ENCODE peak calls at places on chromosomes 12 and 14, in seven cellular contexts. U is H9, Q is IMR-90, G is mesendoderm, T is mesenchymal stem cell, V is H1, N is trophoblast cell. L is an unnamed sample.
A peak's percentile ranks its signal among the peaks of the same experiment; 100 is the strongest.

GRCh38 chr12:108241961-108242360 is 97.2 kb downstream of the CMKLR1 start:
- DNase-seq in U (no peak), Q (no peak), G (peak; percentile 54), T (no peak), V (no peak), N (no peak), L (no peak)

GRCh38 chr14:92675421-92675820 is 73.0 kb downstream of the LGMN start:
- DNase-seq in U (no peak), Q (no peak), G (no peak), T (no peak), V (no peak), N (no peak), L (no peak)

GRCh38 chr12:69070319-69071090 is 137.5 kb upstream of the CPM start:
- DNase-seq in U (peak; percentile 78), Q (peak; percentile 71), G (peak; percentile 74), T (peak; percentile 64), V (peak; percentile 31), N (peak; percentile 63), L (peak; percentile 56)

GRCh38 chr12:91357381-91357780 is 174.8 kb upstream of the DCN start:
- DNase-seq in U (no peak), Q (no peak), G (no peak), T (no peak), V (no peak), N (no peak), L (no peak)

GRCh38 chr14:85534914-85535313 is 5.0 kb downstream of the FLRT2 start:
- DNase-seq in U (no peak), Q (no peak), G (no peak), T (peak; percentile 28), V (no peak), N (no peak), L (peak; percentile 17)

GRCh38 chr14:51490205-51490604 is 161.5 kb upstream of the FRMD6 start:
- DNase-seq in U (no peak), Q (peak; percentile 83), G (no peak), T (peak; percentile 71), V (no peak), N (no peak), L (no peak)

GRCh38 chr14:95256011-95256775 is 63.5 kb downstream of the CLMN start:
- DNase-seq in U (no peak), Q (no peak), G (no peak), T (no peak), V (no peak), N (no peak), L (no peak)

GRCh38 chr12:128754275-128754674 is 69.5 kb downstream of the SLC15A4 start:
- DNase-seq in U (no peak), Q (no peak), G (no peak), T (no peak), V (no peak), N (no peak), L (no peak)

GRCh38 chr12:77493311-77493710 is 337.4 kb upstream of the NAV3 start:
- DNase-seq in U (no peak), Q (no peak), G (peak; percentile 58), T (no peak), V (no peak), N (no peak), L (no peak)

GRCh38 chr12:100077367-100077766 is 65.3 kb downstream of the BLTP3B start:
- DNase-seq in U (no peak), Q (no peak), G (no peak), T (peak; percentile 5), V (no peak), N (no peak), L (no peak)

GRCh38 chr14:32694795-32695449 is 243.8 kb upstream of the NPAS3 start:
- DNase-seq in U (no peak), Q (no peak), G (no peak), T (no peak), V (no peak), N (no peak), L (no peak)

GRCh38 chr14:68278568-68279436 is 459.2 kb downstream of the RAD51B start:
- DNase-seq in U (no peak), Q (peak; percentile 64), G (peak; percentile 34), T (peak; percentile 90), V (no peak), N (peak; percentile 25), L (no peak)

GRCh38 chr14:100629696-100630095 is 42.5 kb upstream of the BEGAIN start:
- DNase-seq in U (no peak), Q (no peak), G (no peak), T (no peak), V (no peak), N (no peak), L (no peak)

GRCh38 chr12:131443019-131444000 is 267.6 kb upstream of the SFSWAP start:
- DNase-seq in U (peak; percentile 30), Q (no peak), G (no peak), T (no peak), V (no peak), N (no peak), L (no peak)

GRCh38 chr12:120720234-120720968 is 5.2 kb upstream of the ACADS start:
- DNase-seq in U (no peak), Q (peak; percentile 71), G (no peak), T (peak; percentile 65), V (no peak), N (no peak), L (no peak)

GRCh38 chr14:105388110-105388951 is 10.0 kb upstream of the TEX22 start:
- DNase-seq in U (no peak), Q (no peak), G (no peak), T (no peak), V (no peak), N (no peak), L (no peak)

GRCh38 chr14:37899365-37899764 is 303.9 kb downstream of the TTC6 start:
- DNase-seq in U (no peak), Q (no peak), G (no peak), T (no peak), V (no peak), N (no peak), L (no peak)

GRCh38 chr14:37903561-37904191 is 304.0 kb upstream of the SSTR1 start:
- DNase-seq in U (no peak), Q (peak; percentile 59), G (peak; percentile 58), T (peak; percentile 56), V (no peak), N (no peak), L (peak; percentile 31)

GRCh38 chr14:37901978-37902377 is 305.7 kb upstream of the SSTR1 start:
- DNase-seq in U (peak; percentile 39), Q (peak; percentile 65), G (peak; percentile 12), T (no peak), V (no peak), N (no peak), L (no peak)

DNA sequence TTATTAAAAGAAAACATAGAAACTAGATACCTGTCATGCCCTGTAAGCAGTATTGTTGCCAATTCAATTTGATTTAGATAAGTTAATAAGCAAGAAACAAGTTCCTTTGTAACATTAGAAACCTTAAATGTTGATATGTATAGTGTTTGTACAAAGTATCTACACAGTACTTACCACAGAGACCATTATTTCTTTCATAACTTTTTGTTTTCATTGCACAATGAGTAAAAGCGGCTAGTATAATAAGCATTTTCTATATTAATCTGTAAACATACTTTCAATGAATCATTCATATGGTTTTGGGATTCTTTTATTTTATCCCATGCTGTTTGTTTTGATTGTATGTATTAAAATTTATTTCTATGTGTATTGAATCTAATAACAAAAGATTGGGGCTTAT is 305.2 kb downstream of the TTC6 start:
- DNase-seq in U (no peak), Q (peak; percentile 25), G (no peak), T (no peak), V (no peak), N (no peak), L (no peak)
- H2BK120ac ChIP-seq in U (no peak overlapping the region), Q (no peak overlapping the region), G (no peak overlapping the region), T (no peak overlapping the region), V (no peak overlapping the region), N (no peak overlapping the region), L (no peak overlapping the region)

GRCh38 chr12:106767206-106767605 is 7.3 kb upstream of the RIC8B start:
- DNase-seq in U (no peak), Q (no peak), G (no peak), T (no peak), V (no peak), N (no peak), L (no peak)
- H4K8ac ChIP-seq in U (no peak overlapping the region), Q (no peak overlapping the region), G (no peak overlapping the region), T (no peak overlapping the region), V (no peak overlapping the region), N (no peak overlapping the region), L (no peak overlapping the region)

DNA sequence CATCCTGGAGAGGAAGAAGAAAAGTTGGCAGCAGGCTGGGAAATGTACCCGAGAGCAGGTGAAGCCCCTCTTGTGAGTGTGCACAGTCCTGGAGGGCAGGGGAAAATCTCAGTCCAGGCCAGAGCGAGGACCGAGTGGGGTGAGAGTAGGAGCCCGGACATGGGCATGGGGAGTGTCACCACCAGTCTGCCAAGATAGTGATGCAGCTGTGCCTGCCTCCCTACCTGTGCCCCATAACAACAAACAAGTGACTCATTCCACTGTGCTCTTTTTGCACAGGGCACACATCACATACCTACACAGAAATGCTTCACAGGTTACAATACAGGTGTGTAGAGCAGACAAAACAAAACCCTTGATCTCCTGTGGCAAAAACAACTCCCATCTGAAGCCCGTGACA is 205.9 kb upstream of the PELI2 start:
- DNase-seq in U (no peak), Q (no peak), G (no peak), T (no peak), V (no peak), N (no peak), L (no peak)
- H3K23ac ChIP-seq in U (no peak overlapping the region), Q (no peak overlapping the region), G (no peak overlapping the region), T (no peak overlapping the region), V (no peak overlapping the region), N (no peak overlapping the region), L (no peak overlapping the region)

DNA sequence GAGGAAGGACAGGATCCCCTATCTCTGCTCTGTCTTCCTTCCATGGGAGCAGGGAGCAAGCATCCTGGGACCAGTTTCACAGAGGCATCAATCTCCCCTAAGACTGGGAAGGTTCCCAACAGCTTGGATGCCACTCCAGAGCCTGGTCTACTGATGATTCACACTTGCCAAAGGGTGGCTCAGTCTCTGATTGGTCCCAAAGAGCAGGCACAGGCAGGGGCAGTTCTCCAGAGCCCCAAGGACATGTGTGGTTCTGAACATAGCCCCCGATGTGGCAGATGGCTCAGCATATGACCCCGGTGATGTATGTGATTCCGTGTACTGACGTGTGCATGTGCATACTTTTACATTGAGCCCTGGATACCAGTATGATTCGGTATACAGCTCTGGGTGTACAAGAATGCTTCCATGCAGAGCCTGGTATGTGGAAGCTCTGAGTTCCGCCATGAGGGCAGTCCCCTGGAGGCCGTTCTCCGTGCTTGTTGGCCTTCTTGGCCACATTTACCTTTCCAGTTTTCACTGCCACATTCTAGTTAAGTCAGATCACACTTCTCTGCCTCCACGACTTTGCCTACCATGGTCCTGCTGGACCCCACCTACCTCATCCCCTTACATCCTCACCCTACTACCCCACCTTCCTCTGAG is 21.2 kb downstream of the ITGA7 start:
- DNase-seq in U (no peak), Q (no peak), G (no peak), T (no peak), V (no peak), N (peak; percentile 82), L (no peak)
- H2BK120ac ChIP-seq in U (no peak overlapping the region), Q (no peak overlapping the region), G (no peak overlapping the region), T (no peak overlapping the region), V (no peak overlapping the region), N (no peak overlapping the region), L (no peak overlapping the region)

GRCh38 chr14:99626041-99626648 is 18.8 kb upstream of the HHIPL1 start:
- DNase-seq in U (no peak), Q (peak; percentile 23), G (no peak), T (no peak), V (no peak), N (no peak), L (no peak)
- H4K8ac ChIP-seq in U (no peak overlapping the region), Q (no peak overlapping the region), G (no peak overlapping the region), T (no peak overlapping the region), V (no peak overlapping the region), N (no peak overlapping the region), L (no peak overlapping the region)

GRCh38 chr14:73695997-73696396 is 18.2 kb downstream of the PNMA1 start:
- DNase-seq in U (no peak), Q (no peak), G (no peak), T (no peak), V (no peak), N (no peak), L (no peak)
- H3K23ac ChIP-seq in U (no peak overlapping the region), Q (peak overlapping the region; percentile 48), G (no peak overlapping the region), T (no peak overlapping the region), V (no peak overlapping the region), N (no peak overlapping the region), L (no peak overlapping the region)

L was measured in neuronal stem cell.